ENCODE peak calls at places on chromosomes 11 and 22, in four cellular contexts. R, J, E and O are unnamed samples.

GRCh38 chr22:20180245-20180630 is 29.4 kb upstream of the CCDC188 start:
- DNase-seq in R (no peak), J (no peak), E (peak), O (no peak)

GRCh38 chr11:65891180-65892136 is 985 bp downstream of the CCDC85B start:
- DNase-seq in R (peak), J (no peak), E (no peak), O (no peak)

GRCh38 chr22:29692327-29692640 is 27.5 kb upstream of the CABP7 start:
- DNase-seq in R (no peak), J (no peak), E (no peak), O (no peak)

GRCh38 chr11:126465573-126466287 is 110.2 kb downstream of the ST3GAL4 start:
- DNase-seq in R (no peak), J (no peak), E (no peak), O (no peak)

GRCh38 chr22:23893446-23893956 is 682 bp upstream of the MIF start:
- DNase-seq in R (no peak), J (no peak), E (peak), O (no peak)

GRCh38 chr11:3220521-3221407 is 2.2 kb upstream of the MRGPRG start:
- DNase-seq in R (no peak), J (no peak), E (no peak), O (no peak)

GRCh38 chr11:3855808-3856491 is 486 bp downstream of the STIM1 start:
- DNase-seq in R (no peak), J (no peak), E (peak), O (no peak)

GRCh38 chr11:57321996-57322880 is 2.5 kb downstream of the TNKS1BP1 start:
- DNase-seq in R (peak), J (peak), E (peak), O (no peak)

GRCh38 chr22:36323855-36324331 is 63.9 kb downstream of the MYH9 start:
- DNase-seq in R (no peak), J (no peak), E (no peak), O (no peak)

GRCh38 chr11:72562431-72562830 is 111.8 kb downstream of the PDE2A start:
- DNase-seq in R (no peak), J (no peak), E (no peak), O (no peak)

GRCh38 chr22:42877597-42878340 is 20.7 kb upstream of the ARFGAP3 start:
- DNase-seq in R (no peak), J (no peak), E (no peak), O (no peak)

GRCh38 chr11:6736495-6737121 is 35.2 kb downstream of the OR2AG2 start:
- DNase-seq in R (no peak), J (no peak), E (no peak), O (no peak)

DNA sequence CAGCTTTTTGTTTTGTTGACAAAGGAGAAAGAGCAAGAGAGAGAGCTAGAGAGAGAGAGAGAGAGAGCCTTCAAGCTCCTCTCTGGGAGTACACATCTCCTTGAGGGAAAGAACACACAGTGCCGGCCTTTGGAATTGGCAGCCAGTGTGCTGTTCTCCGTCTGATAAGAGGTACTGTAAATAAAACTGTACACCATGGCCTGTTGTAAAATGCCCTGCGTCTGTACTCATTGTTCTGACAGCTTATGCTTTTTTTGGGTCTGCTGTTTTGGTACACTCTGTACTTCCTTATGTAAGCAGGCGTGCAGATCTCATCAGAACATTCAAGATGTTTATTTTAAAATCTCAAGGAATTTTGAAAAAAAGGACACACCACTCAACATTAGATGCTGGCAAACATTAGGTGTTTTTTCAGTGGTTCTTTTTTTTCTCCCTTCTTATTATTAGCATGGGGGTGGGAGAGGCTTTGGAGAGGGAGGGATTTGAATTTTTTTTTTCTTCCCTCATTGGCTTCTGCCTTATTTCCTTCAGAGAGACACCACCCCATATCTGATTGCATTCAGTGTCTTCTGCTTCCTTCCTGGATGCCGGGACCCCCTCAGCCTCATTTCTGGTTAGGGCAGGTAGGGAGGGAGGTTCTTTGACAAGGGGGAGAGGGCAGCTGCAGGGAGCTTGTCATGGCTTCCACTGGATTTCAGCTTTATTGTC is 116.8 kb upstream of the NNMT start:
- DNase-seq in R (no peak), J (no peak), E (no peak), O (no peak)
- TF ChIP-seq REST in R (no peak), J (no peak), E (no peak), O (no peak)

GRCh38 chr11:117888140-117888561 is 11.7 kb upstream of the FXYD6 start:
- DNase-seq in R (no peak), J (no peak), E (no peak), O (no peak)

GRCh38 chr11:117887431-117888139 is 11.1 kb upstream of the FXYD6 start:
- DNase-seq in R (no peak), J (no peak), E (no peak), O (no peak)

GRCh38 chr11:117884994-117885393 is 8.5 kb upstream of the FXYD6 start:
- DNase-seq in R (no peak), J (no peak), E (no peak), O (no peak)

GRCh38 chr11:117883063-117883462 is 6.6 kb upstream of the FXYD6 start:
- DNase-seq in R (no peak), J (no peak), E (no peak), O (no peak)

DNA sequence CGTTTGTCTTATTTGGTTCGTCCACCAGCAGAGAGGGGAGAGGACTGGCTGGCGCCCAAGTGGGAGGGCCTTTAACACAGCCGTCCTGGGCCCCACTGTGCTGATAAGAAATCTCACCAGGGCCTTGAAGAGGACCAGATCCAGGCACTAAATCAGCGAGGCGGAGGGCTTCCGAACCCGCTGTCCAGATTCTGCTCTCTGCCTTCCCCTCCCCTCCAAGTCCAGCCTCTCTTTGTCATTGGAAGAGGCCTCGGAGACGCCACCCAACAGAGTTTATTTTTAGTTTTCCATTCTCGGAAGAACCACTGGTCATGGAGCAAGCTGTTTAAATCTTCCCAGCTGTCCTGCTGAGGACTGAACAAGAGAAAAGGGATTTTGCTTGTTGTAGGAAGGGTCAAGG is 9.3 kb upstream of the FXYD6 start:
- DNase-seq in R (peak), J (no peak), E (peak), O (no peak)
- TF ChIP-seq TCF7L2 in R (no peak), J (no peak), E (no peak), O (no peak)

DNA sequence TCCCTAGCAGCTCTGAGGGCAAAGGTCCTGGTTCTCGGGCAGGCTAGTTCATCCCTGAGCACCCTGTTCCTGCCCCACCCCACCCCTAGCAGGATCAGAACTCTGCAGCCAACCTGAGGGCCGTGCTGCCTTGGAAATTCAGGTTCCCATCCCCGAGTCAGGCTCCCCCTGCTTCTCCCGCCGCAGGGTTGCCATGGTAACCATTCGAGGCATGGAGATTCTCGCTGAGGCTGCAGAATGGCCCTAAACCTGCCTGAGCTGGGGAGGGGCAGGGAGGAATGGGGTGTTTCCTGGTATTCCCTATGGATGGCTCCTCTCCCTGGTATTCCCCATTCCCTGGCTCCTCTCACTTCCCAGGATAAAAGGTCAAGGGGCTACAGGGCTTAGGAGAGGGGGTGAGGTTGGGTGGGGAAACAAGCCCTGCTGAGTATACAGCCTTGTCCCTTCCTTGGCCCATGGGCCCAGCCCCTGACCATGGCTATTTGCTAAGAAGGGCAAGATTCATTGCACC is 58.9 kb downstream of the CHST1 start:
- DNase-seq in R (no peak), J (no peak), E (no peak), O (no peak)
- TF ChIP-seq REST in R (no peak), J (no peak), E (no peak), O (no peak)

DNA sequence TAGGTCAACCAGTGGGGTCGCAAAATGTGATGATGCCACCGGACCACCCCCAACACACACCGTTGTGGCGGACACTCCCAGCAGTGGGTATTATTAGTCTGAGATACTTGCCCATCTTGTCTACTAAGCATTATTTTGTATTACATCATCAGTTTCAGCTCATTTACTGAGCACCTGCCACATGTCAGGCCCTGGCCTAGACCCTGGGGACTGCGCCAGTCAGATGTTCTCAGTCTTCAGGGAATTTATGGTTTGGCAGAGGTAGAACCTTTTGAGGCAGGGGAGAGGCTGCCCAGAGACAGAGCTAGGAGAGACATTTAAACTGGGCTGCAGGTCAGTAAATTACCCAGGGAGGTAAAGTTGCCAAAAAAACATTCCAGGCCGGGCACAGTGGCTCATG is 43.1 kb upstream of the GCAT start:
- DNase-seq in R (no peak), J (no peak), E (no peak), O (no peak)
- TF ChIP-seq TCF7L2 in R (no peak), J (no peak), E (no peak), O (no peak)

DNA sequence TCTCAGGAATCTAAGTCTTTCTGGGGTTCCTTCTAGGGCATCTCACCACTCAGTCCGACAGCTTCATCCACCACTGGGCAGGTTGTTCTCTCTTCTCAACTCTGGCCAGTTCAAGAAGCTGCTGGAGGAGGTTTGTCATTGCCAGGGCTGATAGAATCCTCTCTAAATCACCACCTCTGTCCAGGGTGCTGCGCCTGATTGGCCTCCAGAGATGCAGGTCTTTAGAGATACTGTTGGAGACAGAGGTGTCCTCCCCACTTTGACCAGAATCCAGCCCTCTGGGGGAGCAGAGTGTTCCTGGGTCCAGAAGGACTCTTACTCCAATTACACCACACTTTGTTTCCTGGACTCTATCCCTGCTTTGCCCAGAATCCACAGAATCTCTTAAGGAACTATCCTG is 90.2 kb downstream of the NELL1 start:
- DNase-seq in R (no peak), J (no peak), E (no peak), O (no peak)
- TF ChIP-seq REST in R (no peak), J (no peak), E (no peak), O (no peak)

DNA sequence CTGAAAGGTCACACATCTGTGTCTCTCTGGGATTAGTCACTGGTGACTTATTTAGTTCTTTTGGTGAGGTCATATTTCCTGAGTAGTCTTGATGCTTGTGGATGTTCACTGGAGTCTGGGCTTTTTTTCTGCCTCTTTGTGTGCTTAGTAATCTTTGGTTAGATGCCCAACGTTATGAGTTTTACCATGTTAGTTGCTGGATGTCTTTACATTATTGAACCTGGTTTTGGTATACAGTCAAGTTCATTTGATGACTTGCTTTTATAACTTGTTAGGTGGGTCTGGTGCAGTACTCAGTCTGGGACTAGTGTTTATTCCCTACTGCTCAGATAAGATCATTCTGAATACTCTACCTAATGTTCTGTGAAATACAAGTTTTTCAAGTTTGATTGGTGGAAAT is 26.2 kb upstream of the SLC37A2 start:
- DNase-seq in R (no peak), J (no peak), E (no peak), O (no peak)
- TF ChIP-seq TCF7L2 in R (no peak), J (no peak), E (no peak), O (no peak)

GRCh38 chr11:43576834-43577521 is 103.6 kb upstream of the HSD17B12 start:
- DNase-seq in R (peak), J (peak), E (peak), O (no peak)
- TF ChIP-seq REST in R (peak), J (peak), E (peak), O (peak)

GRCh38 chr11:77879218-77879617 is 58.3 kb downstream of the AAMDC start:
- DNase-seq in R (no peak), J (no peak), E (no peak), O (no peak)
- TF ChIP-seq TCF7L2 in R (no peak), J (no peak), E (no peak), O (no peak)